ENCODE peak calls at places on chromosomes 5 and 9, in seven cellular contexts. One of them, this sample, is unnamed.

GRCh38 chr5:176529116-176529823 is 7.9 kb downstream of the RNF44 start:
- DNase-seq in HCT116: no peak
- DNase-seq in CD8-positive, alpha-beta memory T cell: no peak
- DNase-seq in heart right ventricle: no peak
- DNase-seq in BJ: no peak
- DNase-seq in A549: no peak
- DNase-seq in SJSA1: no peak
- DNase-seq in this sample: no peak

GRCh38 chr9:79654591-79654990 is 82.8 kb downstream of the TLE4 start:
- DNase-seq in A549: no peak
- DNase-seq in CD8-positive, alpha-beta memory T cell: no peak
- DNase-seq in SJSA1: no peak
- DNase-seq in BJ: no peak
- DNase-seq in heart right ventricle: no peak
- DNase-seq in HCT116: no peak
- DNase-seq in this sample: no peak

GRCh38 chr5:135127604-135128240 is 93.7 kb upstream of the PITX1 start:
- DNase-seq in A549: peak
- DNase-seq in SJSA1: peak
- DNase-seq in HCT116: no peak
- DNase-seq in heart right ventricle: no peak
- DNase-seq in BJ: no peak
- DNase-seq in CD8-positive, alpha-beta memory T cell: no peak
- DNase-seq in this sample: peak

GRCh38 chr9:115035872-115036612 is 81.9 kb downstream of the TNC start:
- DNase-seq in HCT116: peak
- DNase-seq in heart right ventricle: peak
- DNase-seq in A549: no peak
- DNase-seq in SJSA1: peak
- DNase-seq in CD8-positive, alpha-beta memory T cell: no peak
- DNase-seq in BJ: peak
- DNase-seq in this sample: peak

GRCh38 chr5:65366655-65367054 is 115.1 kb downstream of the ADAMTS6 start:
- DNase-seq in heart right ventricle: peak
- DNase-seq in A549: no peak
- DNase-seq in BJ: no peak
- DNase-seq in SJSA1: no peak
- DNase-seq in CD8-positive, alpha-beta memory T cell: no peak
- DNase-seq in HCT116: no peak
- DNase-seq in this sample: no peak

GRCh38 chr5:1515921-1516571 is 7.7 kb downstream of the LPCAT1 start:
- DNase-seq in A549: peak
- DNase-seq in BJ: no peak
- DNase-seq in HCT116: peak
- DNase-seq in SJSA1: no peak
- DNase-seq in heart right ventricle: no peak
- DNase-seq in CD8-positive, alpha-beta memory T cell: peak
- DNase-seq in this sample: peak

GRCh38 chr5:84821924-84822323 is 437.2 kb upstream of the EDIL3 start:
- DNase-seq in A549: no peak
- DNase-seq in HCT116: no peak
- DNase-seq in heart right ventricle: no peak
- DNase-seq in BJ: no peak
- DNase-seq in CD8-positive, alpha-beta memory T cell: no peak
- DNase-seq in SJSA1: no peak
- DNase-seq in this sample: no peak

GRCh38 chr9:121885345-121885901 is 207.7 kb downstream of the TTLL11 start:
- DNase-seq in BJ: no peak
- DNase-seq in heart right ventricle: no peak
- DNase-seq in CD8-positive, alpha-beta memory T cell: no peak
- DNase-seq in HCT116: no peak
- DNase-seq in SJSA1: no peak
- DNase-seq in A549: no peak
- DNase-seq in this sample: no peak

GRCh38 chr9:123434619-123435240 is 78.7 kb downstream of the CRB2 start:
- DNase-seq in CD8-positive, alpha-beta memory T cell: no peak
- DNase-seq in A549: peak
- DNase-seq in HCT116: no peak
- DNase-seq in BJ: no peak
- DNase-seq in SJSA1: no peak
- DNase-seq in heart right ventricle: no peak
- DNase-seq in this sample: no peak

GRCh38 chr5:55096860-55097259 is 5.6 kb upstream of the GZMA start:
- DNase-seq in BJ: no peak
- DNase-seq in HCT116: no peak
- DNase-seq in SJSA1: no peak
- DNase-seq in CD8-positive, alpha-beta memory T cell: peak
- DNase-seq in heart right ventricle: no peak
- DNase-seq in A549: no peak
- DNase-seq in this sample: no peak

GRCh38 chr5:93805616-93806393 is 64.4 kb upstream of the POU5F2 start:
- DNase-seq in HCT116: no peak
- DNase-seq in A549: no peak
- DNase-seq in heart right ventricle: no peak
- DNase-seq in CD8-positive, alpha-beta memory T cell: no peak
- DNase-seq in SJSA1: no peak
- DNase-seq in BJ: no peak
- DNase-seq in this sample: no peak

GRCh38 chr9:87867391-87867790 is 15.3 kb upstream of the SPATA31E1 start:
- DNase-seq in A549: no peak
- DNase-seq in HCT116: no peak
- DNase-seq in SJSA1: no peak
- DNase-seq in BJ: no peak
- DNase-seq in heart right ventricle: no peak
- DNase-seq in CD8-positive, alpha-beta memory T cell: no peak
- DNase-seq in this sample: no peak

GRCh38 chr5:17379188-17379951 is 118.7 kb upstream of the TAF11L2 start:
- DNase-seq in SJSA1: peak
- DNase-seq in heart right ventricle: no peak
- DNase-seq in HCT116: no peak
- DNase-seq in A549: no peak
- DNase-seq in BJ: no peak
- DNase-seq in CD8-positive, alpha-beta memory T cell: no peak
- DNase-seq in this sample: no peak

GRCh38 chr5:175560011-175560410 is 81.7 kb downstream of the SFXN1 start:
- DNase-seq in BJ: no peak
- DNase-seq in CD8-positive, alpha-beta memory T cell: no peak
- DNase-seq in SJSA1: no peak
- DNase-seq in A549: no peak
- DNase-seq in HCT116: no peak
- DNase-seq in heart right ventricle: no peak
- DNase-seq in this sample: no peak

GRCh38 chr9:133421615-133422542 is at the start of gene ADAMTS13:
- DNase-seq in HCT116: no peak
- DNase-seq in CD8-positive, alpha-beta memory T cell: peak
- DNase-seq in SJSA1: no peak
- DNase-seq in BJ: no peak
- DNase-seq in A549: peak
- DNase-seq in heart right ventricle: no peak
- DNase-seq in this sample: no peak

GRCh38 chr9:32738501-32739172 is 44.7 kb upstream of the TMEM215 start:
- DNase-seq in SJSA1: no peak
- DNase-seq in BJ: no peak
- DNase-seq in A549: peak
- DNase-seq in HCT116: peak
- DNase-seq in CD8-positive, alpha-beta memory T cell: no peak
- DNase-seq in heart right ventricle: no peak
- DNase-seq in this sample: no peak

GRCh38 chr9:115164511-115164974 is 46.6 kb upstream of the TNC start:
- DNase-seq in BJ: no peak
- DNase-seq in SJSA1: peak
- DNase-seq in CD8-positive, alpha-beta memory T cell: no peak
- DNase-seq in HCT116: peak
- DNase-seq in A549: no peak
- DNase-seq in heart right ventricle: no peak
- DNase-seq in this sample: peak

GRCh38 chr5:34674226-34674625 is 18.1 kb downstream of the RAI14 start:
- DNase-seq in BJ: peak
- DNase-seq in heart right ventricle: no peak
- DNase-seq in CD8-positive, alpha-beta memory T cell: no peak
- DNase-seq in SJSA1: peak
- DNase-seq in A549: no peak
- DNase-seq in HCT116: no peak
- DNase-seq in this sample: no peak

GRCh38 chr5:159022178-159022556 is 77.5 kb downstream of the EBF1 start:
- DNase-seq in CD8-positive, alpha-beta memory T cell: no peak
- DNase-seq in HCT116: no peak
- DNase-seq in A549: no peak
- DNase-seq in BJ: peak
- DNase-seq in SJSA1: no peak
- DNase-seq in heart right ventricle: peak
- DNase-seq in this sample: peak

GRCh38 chr5:159026781-159027180 is 72.9 kb downstream of the EBF1 start:
- DNase-seq in A549: no peak
- DNase-seq in SJSA1: no peak
- DNase-seq in HCT116: no peak
- DNase-seq in heart right ventricle: no peak
- DNase-seq in CD8-positive, alpha-beta memory T cell: no peak
- DNase-seq in BJ: no peak
- DNase-seq in this sample: no peak

GRCh38 chr5:159017787-159018186 is 81.9 kb downstream of the EBF1 start:
- DNase-seq in BJ: no peak
- DNase-seq in SJSA1: peak
- DNase-seq in CD8-positive, alpha-beta memory T cell: no peak
- DNase-seq in HCT116: no peak
- DNase-seq in A549: peak
- DNase-seq in heart right ventricle: peak
- DNase-seq in this sample: peak

GRCh38 chr5:159018855-159019254 is 80.9 kb downstream of the EBF1 start:
- DNase-seq in SJSA1: no peak
- DNase-seq in heart right ventricle: no peak
- DNase-seq in A549: no peak
- DNase-seq in CD8-positive, alpha-beta memory T cell: no peak
- DNase-seq in BJ: no peak
- DNase-seq in HCT116: no peak
- DNase-seq in this sample: no peak

DNA sequence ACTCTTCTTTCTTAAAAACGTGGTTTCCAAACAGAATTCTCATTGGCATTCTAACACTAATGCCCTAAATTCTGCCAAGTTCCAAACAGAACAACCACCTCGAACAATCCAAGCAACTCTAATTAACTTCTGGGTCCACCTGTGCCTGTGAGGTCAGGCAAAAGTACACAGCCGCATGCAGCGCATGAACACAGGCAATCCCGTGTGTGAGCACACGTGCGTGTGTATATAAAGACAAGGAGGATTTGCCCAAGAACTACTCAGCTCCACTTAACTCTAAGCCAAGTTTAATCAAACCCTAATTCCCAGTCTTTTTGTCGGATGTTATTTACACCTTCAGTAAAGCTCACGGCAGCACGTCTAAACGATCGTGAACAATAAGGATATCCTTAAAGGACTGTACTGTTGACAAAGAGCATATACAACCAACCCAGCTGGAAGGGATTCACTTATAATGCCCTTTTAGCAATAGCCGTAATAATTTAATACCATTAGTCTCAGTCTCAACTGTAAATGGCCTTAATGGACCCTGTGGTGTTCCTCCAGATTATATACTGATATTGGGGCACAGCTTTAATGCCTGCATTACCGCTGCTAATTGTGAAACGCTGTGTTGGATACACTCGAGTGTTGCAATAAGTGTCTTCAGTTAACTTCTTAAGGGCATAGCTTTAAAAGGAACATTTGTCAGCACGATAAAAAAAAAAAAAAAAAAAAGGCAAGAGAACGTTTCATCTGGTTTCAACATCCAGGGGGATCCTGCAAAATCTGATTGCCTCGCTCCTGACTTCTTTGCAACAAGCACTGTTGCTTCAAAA is 78.1 kb downstream of the EBF1 start:
- DNase-seq in CD8-positive, alpha-beta memory T cell: no peak
- DNase-seq in A549: no peak
- DNase-seq in heart right ventricle: no peak
- DNase-seq in BJ: no peak
- DNase-seq in SJSA1: no peak
- DNase-seq in HCT116: no peak
- DNase-seq in this sample: peak
- H3K4me3 ChIP-seq in CD8-positive, alpha-beta memory T cell: no peak
- H3K4me3 ChIP-seq in A549: no peak
- H3K4me3 ChIP-seq in heart right ventricle: peak
- H3K4me3 ChIP-seq in BJ: no peak
- H3K4me3 ChIP-seq in SJSA1: no peak
- H3K4me3 ChIP-seq in HCT116: no peak
- H3K4me3 ChIP-seq in this sample: peak

GRCh38 chr5:7473668-7474215 is 77.8 kb downstream of the ADCY2 start:
- DNase-seq in A549: no peak
- DNase-seq in heart right ventricle: no peak
- DNase-seq in BJ: no peak
- DNase-seq in SJSA1: no peak
- DNase-seq in HCT116: no peak
- DNase-seq in CD8-positive, alpha-beta memory T cell: no peak
- DNase-seq in this sample: no peak

GRCh38 chr5:7473115-7473514 is 77.2 kb downstream of the ADCY2 start:
- DNase-seq in A549: no peak
- DNase-seq in SJSA1: no peak
- DNase-seq in HCT116: no peak
- DNase-seq in CD8-positive, alpha-beta memory T cell: no peak
- DNase-seq in heart right ventricle: no peak
- DNase-seq in BJ: no peak
- DNase-seq in this sample: no peak

GRCh38 chr5:7474821-7475403 is 79.0 kb downstream of the ADCY2 start:
- DNase-seq in SJSA1: no peak
- DNase-seq in heart right ventricle: no peak
- DNase-seq in BJ: no peak
- DNase-seq in A549: no peak
- DNase-seq in HCT116: no peak
- DNase-seq in CD8-positive, alpha-beta memory T cell: no peak
- DNase-seq in this sample: no peak

DNA sequence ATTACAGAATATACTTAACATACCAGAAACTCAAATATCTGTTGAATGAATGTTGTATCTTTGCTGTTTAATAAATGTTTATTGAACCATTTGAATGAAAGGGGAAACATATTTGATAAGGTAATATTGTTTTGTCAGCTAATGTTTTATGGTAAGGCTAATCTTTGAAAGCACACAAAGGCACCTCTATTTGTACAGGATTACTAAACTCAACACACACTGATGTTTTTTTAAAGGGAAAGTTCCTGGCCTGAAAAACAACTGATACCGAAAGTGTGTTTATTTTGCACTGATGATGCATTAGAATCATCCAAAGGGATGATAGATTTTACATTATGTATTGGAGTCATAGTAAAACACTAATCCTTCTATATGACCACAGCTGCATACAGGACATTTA is 82.5 kb downstream of the ADCY2 start:
- DNase-seq in A549: no peak
- DNase-seq in HCT116: no peak
- DNase-seq in SJSA1: no peak
- DNase-seq in CD8-positive, alpha-beta memory T cell: no peak
- DNase-seq in heart right ventricle: no peak
- DNase-seq in BJ: no peak
- DNase-seq in this sample: no peak
- H3K4me3 ChIP-seq in A549: no peak
- H3K4me3 ChIP-seq in HCT116: no peak
- H3K4me3 ChIP-seq in SJSA1: no peak
- H3K4me3 ChIP-seq in CD8-positive, alpha-beta memory T cell: no peak
- H3K4me3 ChIP-seq in heart right ventricle: no peak
- H3K4me3 ChIP-seq in BJ: no peak
- H3K4me3 ChIP-seq in this sample: no peak

GRCh38 chr9:94824913-94825619 is 98.6 kb downstream of the AOPEP start:
- DNase-seq in SJSA1: no peak
- DNase-seq in BJ: no peak
- DNase-seq in CD8-positive, alpha-beta memory T cell: no peak
- DNase-seq in A549: no peak
- DNase-seq in HCT116: no peak
- DNase-seq in heart right ventricle: no peak
- DNase-seq in this sample: no peak
- H3K4me3 ChIP-seq in SJSA1: no peak
- H3K4me3 ChIP-seq in BJ: no peak
- H3K4me3 ChIP-seq in CD8-positive, alpha-beta memory T cell: no peak
- H3K4me3 ChIP-seq in A549: no peak
- H3K4me3 ChIP-seq in HCT116: no peak
- H3K4me3 ChIP-seq in heart right ventricle: no peak
- H3K4me3 ChIP-seq in this sample: no peak

GRCh38 chr9:129665814-129666511 is 516 bp downstream of the PRRX2 start:
- DNase-seq in BJ: no peak
- DNase-seq in CD8-positive, alpha-beta memory T cell: no peak
- DNase-seq in A549: no peak
- DNase-seq in SJSA1: no peak
- DNase-seq in HCT116: no peak
- DNase-seq in heart right ventricle: no peak
- DNase-seq in this sample: no peak
- H3K4me3 ChIP-seq in BJ: peak
- H3K4me3 ChIP-seq in CD8-positive, alpha-beta memory T cell: no peak
- H3K4me3 ChIP-seq in A549: peak
- H3K4me3 ChIP-seq in SJSA1: peak
- H3K4me3 ChIP-seq in HCT116: peak
- H3K4me3 ChIP-seq in heart right ventricle: peak
- H3K4me3 ChIP-seq in this sample: peak